ENCODE peak calls at places on chromosomes 11 and 22, in nine cellular contexts. X is stimulated activated CD8-positive, alpha-beta memory T cell treated with anti-CD3 and anti-CD28 coated beads, Interleukin-2, amount 100 ng/mL, for 48 hours; C is EH; I is LoVo; O is chondrocyte; M is hippocampal formation; R is T1000; L is NCI-H1417; Z is substantia nigra. B is an unnamed sample.

GRCh38 chr11:7514099-7514725 is 413 bp downstream of the PPFIBP2 start:
- DNase-seq in C (no peak), X (no peak), R (no peak), L (peak), Z (peak), O (no peak), M (peak), I (no peak), B (no peak)

GRCh38 chr11:23680488-23681230 is 816.2 kb upstream of the LUZP2 start:
- DNase-seq in X (no peak), C (no peak), I (no peak), M (no peak), R (no peak), O (peak), L (no peak), Z (no peak), B (no peak)

GRCh38 chr11:62508336-62509058 is 38.1 kb downstream of the AHNAK start:
- DNase-seq in I (peak), X (no peak), O (no peak), R (no peak), L (peak), Z (peak), C (peak), M (peak), B (no peak)

GRCh38 chr11:70080763-70081162 is 2.6 kb downstream of the ANO1 start:
- DNase-seq in X (no peak), R (no peak), Z (no peak), L (no peak), M (no peak), I (peak), C (no peak), O (peak), B (no peak)

GRCh38 chr22:28560005-28560742 is 119.5 kb downstream of the TTC28 start:
- DNase-seq in L (no peak), Z (no peak), C (peak), R (no peak), I (no peak), M (no peak), X (no peak), O (no peak), B (no peak)

GRCh38 chr22:44586337-44586990 is 88.4 kb upstream of the RTL6 start:
- DNase-seq in C (no peak), L (peak), X (no peak), M (no peak), R (no peak), I (no peak), O (peak), Z (no peak), B (no peak)

GRCh38 chr22:41983516-41983915 is 14.3 kb downstream of the SEPTIN3 start:
- DNase-seq in I (no peak), L (no peak), O (no peak), M (no peak), Z (no peak), R (no peak), C (peak), X (no peak), B (no peak)

GRCh38 chr11:40186401-40187091 is 1272.9 kb downstream of the LRRC4C start:
- DNase-seq in R (no peak), M (peak), X (no peak), I (no peak), C (no peak), L (no peak), O (no peak), Z (peak), B (no peak)

GRCh38 chr11:29616611-29617010 is 400.2 kb downstream of the KCNA4 start:
- DNase-seq in M (no peak), X (no peak), I (no peak), C (peak), O (no peak), L (no peak), Z (no peak), R (no peak), B (no peak)

GRCh38 chr11:102279641-102280170 is 37.6 kb upstream of the BIRC3 start:
- DNase-seq in I (peak), R (no peak), M (no peak), X (no peak), C (peak), L (no peak), Z (no peak), O (no peak), B (no peak)

GRCh38 chr11:66868726-66869291 is 11.9 kb downstream of the LRFN4 start:
- DNase-seq in M (no peak), C (no peak), L (peak), R (no peak), I (peak), X (peak), O (no peak), Z (no peak), B (peak)

GRCh38 chr11:72813740-72814138 is 472 bp upstream of the ATG16L2 start:
- DNase-seq in I (peak), M (no peak), R (no peak), O (peak), Z (peak), X (peak), C (peak), L (peak), B (no peak)

GRCh38 chr22:29625090-29625825 is 21.8 kb downstream of the NF2 start:
- DNase-seq in L (peak), O (no peak), X (no peak), I (peak), Z (no peak), C (peak), M (peak), R (peak), B (peak)

GRCh38 chr11:83220279-83220678 is 26.8 kb downstream of the ANKRD42 start:
- DNase-seq in M (no peak), C (no peak), X (no peak), I (peak), O (no peak), L (peak), R (no peak), Z (no peak), B (no peak)

GRCh38 chr22:49086606-49087157 is 741.0 kb downstream of the BRD1 start:
- DNase-seq in Z (no peak), O (peak), R (no peak), L (no peak), I (no peak), C (no peak), X (no peak), M (no peak), B (no peak)

GRCh38 chr22:20130739-20131592 is 638 bp upstream of the ZDHHC8 start:
- DNase-seq in R (peak), X (peak), C (peak), O (no peak), Z (peak), L (peak), I (peak), M (peak), B (peak)

GRCh38 chr11:85705805-85706204 is 19.8 kb upstream of the CCDC89 start:
- DNase-seq in C (peak), Z (no peak), O (no peak), M (no peak), X (no peak), R (no peak), L (no peak), I (no peak), B (no peak)

GRCh38 chr11:87301785-87302540 is 264.2 kb downstream of the TMEM135 start:
- DNase-seq in C (no peak), L (no peak), I (no peak), X (no peak), R (no peak), M (no peak), O (no peak), Z (no peak), B (no peak)

GRCh38 chr11:119584193-119585037 is 144.6 kb downstream of the NECTIN1 start:
- DNase-seq in I (no peak), R (peak), C (peak), M (peak), O (peak), L (peak), X (no peak), Z (no peak), B (no peak)

GRCh38 chr22:23538502-23538860 is 41.6 kb downstream of the IGLL1 start:
- DNase-seq in M (no peak), X (no peak), I (no peak), C (no peak), R (no peak), L (no peak), Z (no peak), O (no peak), B (no peak)

GRCh38 chr11:84580338-84580737 is 1046.8 kb downstream of the DLG2 start:
- DNase-seq in Z (no peak), I (no peak), X (no peak), R (no peak), L (peak), M (no peak), O (no peak), C (no peak), B (no peak)

GRCh38 chr11:27701262-27702105 is 1.2 kb upstream of the BDNF start:
- DNase-seq in L (peak), O (no peak), X (no peak), R (peak), M (no peak), I (peak), C (peak), Z (no peak), B (no peak)

GRCh38 chr11:134727204-134727603 is 315.2 kb upstream of the B3GAT1 start:
- DNase-seq in I (no peak), X (no peak), O (no peak), R (no peak), M (no peak), C (no peak), Z (no peak), L (no peak), B (no peak)

GRCh38 chr11:57481915-57482781 is 21.8 kb downstream of the RTN4RL2 start:
- DNase-seq in C (no peak), O (no peak), M (no peak), L (peak), Z (no peak), R (no peak), I (no peak), X (no peak), B (no peak)

GRCh38 chr11:97993565-97993964 is 1027.2 kb upstream of the CNTN5 start:
- DNase-seq in C (no peak), O (no peak), X (no peak), L (no peak), R (no peak), M (no peak), Z (no peak), I (no peak), B (no peak)

GRCh38 chr11:44530413-44531115 is 34.9 kb upstream of the CD82 start:
- DNase-seq in X (no peak), M (no peak), Z (no peak), C (peak), R (no peak), O (no peak), L (no peak), I (no peak), B (no peak)

GRCh38 chr11:46461461-46461927 is 69.9 kb upstream of the CHRM4 start:
- DNase-seq in X (no peak), Z (no peak), O (no peak), M (no peak), C (peak), L (no peak), I (no peak), R (no peak), B (no peak)

GRCh38 chr22:38942702-38943101 is 14.7 kb upstream of the APOBEC3A start:
- DNase-seq in I (no peak), O (no peak), M (no peak), L (no peak), R (no peak), C (no peak), Z (no peak), X (no peak), B (no peak)

GRCh38 chr11:65639623-65640482 is 2.0 kb downstream of the SIPA1 start:
- DNase-seq in Z (no peak), O (no peak), X (peak), L (no peak), I (no peak), C (peak), M (peak), R (no peak), B (peak)

GRCh38 chr11:68930991-68931855 is 27.5 kb downstream of the IGHMBP2 start:
- DNase-seq in M (no peak), C (no peak), Z (no peak), L (no peak), I (no peak), X (no peak), R (no peak), O (peak), B (no peak)

B was measured in activated gamma-delta T cell treated with anti-CD3 and anti-CD28 coated beads, Interleukin-2, amount 50 U/mL, for 16 hours.